ENCODE peak calls at places on chromosomes 3 and 15, in eight cellular contexts. R, O, I, F, S, T, Y and P are unnamed samples.

GRCh38 chr3:125229707-125230106 is 17.2 kb upstream of the SLC12A8 start:
- DNase-seq in R (no peak), O (no peak), I (no peak), F (no peak), S (no peak), T (no peak), Y (no peak), P (no peak)

GRCh38 chr15:28086175-28086703 is 12.9 kb downstream of the OCA2 start:
- DNase-seq in R (no peak), O (peak), I (no peak), F (no peak), S (no peak), T (peak), Y (peak), P (peak)

GRCh38 chr15:79878078-79878705 is 18.6 kb downstream of the MTHFS start:
- DNase-seq in R (no peak), O (no peak), I (no peak), F (no peak), S (no peak), T (no peak), Y (no peak), P (no peak)

GRCh38 chr3:42635111-42635510 is 18.4 kb upstream of the ZBTB47 start:
- DNase-seq in R (no peak), O (no peak), I (no peak), F (no peak), S (no peak), T (no peak), Y (no peak), P (no peak)

GRCh38 chr3:126258670-126259069 is 78.3 kb upstream of the ALDH1L1 start:
- DNase-seq in R (no peak), O (no peak), I (no peak), F (no peak), S (no peak), T (peak), Y (no peak), P (no peak)

GRCh38 chr3:6622712-6623111 is 238.2 kb upstream of the GRM7 start:
- DNase-seq in R (no peak), O (no peak), I (no peak), F (no peak), S (no peak), T (no peak), Y (no peak), P (no peak)

GRCh38 chr3:19644405-19644804 is 289.6 kb downstream of the EFHB start:
- DNase-seq in R (no peak), O (no peak), I (no peak), F (no peak), S (no peak), T (no peak), Y (no peak), P (no peak)

GRCh38 chr3:194381460-194381875 is 11.9 kb upstream of the LRRC15 start:
- DNase-seq in R (no peak), O (no peak), I (peak), F (no peak), S (no peak), T (peak), Y (no peak), P (no peak)

GRCh38 chr3:16849240-16849639 is 35.5 kb upstream of the PLCL2 start:
- DNase-seq in R (no peak), O (peak), I (no peak), F (peak), S (peak), T (no peak), Y (peak), P (no peak)